ENCODE peak calls at places on chromosomes 12 and 14, in five cellular contexts. W, Q, H, P and J are unnamed samples.

GRCh38 chr14:92397140-92397815 is 74.3 kb downstream of the SLC24A4 start:
- DNase-seq in W (no peak), Q (peak), H (no peak), P (peak), J (peak)

GRCh38 chr12:42255875-42256261 is 17.8 kb upstream of the YAF2 start:
- DNase-seq in W (no peak), Q (no peak), H (no peak), P (no peak), J (no peak)

GRCh38 chr14:98926151-98926550 is 345.8 kb downstream of the BCL11B start:
- DNase-seq in W (no peak), Q (no peak), H (no peak), P (no peak), J (no peak)

GRCh38 chr14:31071151-31071550 is 45.0 kb upstream of the STRN3 start:
- DNase-seq in W (no peak), Q (no peak), H (no peak), P (no peak), J (no peak)

GRCh38 chr12:15788266-15789214 is 648 bp downstream of the EPS8 start:
- DNase-seq in W (no peak), Q (no peak), H (peak), P (peak), J (no peak)

GRCh38 chr12:107178776-107179175 is 85.4 kb upstream of the CRY1 start:
- DNase-seq in W (no peak), Q (no peak), H (no peak), P (no peak), J (no peak)

GRCh38 chr12:3658327-3659163 is 94.4 kb downstream of the CRACR2A start:
- DNase-seq in W (no peak), Q (no peak), H (peak), P (peak), J (no peak)

GRCh38 chr14:92599786-92600185 is 86.2 kb downstream of the RIN3 start:
- DNase-seq in W (no peak), Q (no peak), H (no peak), P (no peak), J (no peak)

GRCh38 chr12:49049566-49050224 is 10.9 kb downstream of the KMT2D start:
- DNase-seq in W (peak), Q (no peak), H (peak), P (peak), J (peak)

GRCh38 chr14:88305923-88306322 is 17.1 kb downstream of the KCNK10 start:
- DNase-seq in W (no peak), Q (no peak), H (no peak), P (no peak), J (no peak)

GRCh38 chr14:92726135-92726932 is 22.1 kb downstream of the LGMN start:
- DNase-seq in W (peak), Q (no peak), H (peak), P (peak), J (no peak)

GRCh38 chr12:51922762-51923505 is 15.6 kb downstream of the ACVRL1 start:
- DNase-seq in W (no peak), Q (no peak), H (peak), P (peak), J (peak)

GRCh38 chr12:65655074-65655493 is 169.2 kb upstream of the HMGA2 start:
- DNase-seq in W (no peak), Q (no peak), H (peak), P (peak), J (no peak)

GRCh38 chr14:87181288-87181687 is 811.7 kb downstream of the GALC start:
- DNase-seq in W (no peak), Q (no peak), H (no peak), P (no peak), J (no peak)

GRCh38 chr14:70116278-70116677 is 72.5 kb downstream of the SLC8A3 start:
- DNase-seq in W (no peak), Q (no peak), H (no peak), P (no peak), J (no peak)

GRCh38 chr12:121678721-121679300 is 9.4 kb upstream of the MORN3 start:
- DNase-seq in W (no peak), Q (no peak), H (no peak), P (no peak), J (no peak)

GRCh38 chr14:68689426-68689825 is 103.4 kb downstream of the ZFP36L1 start:
- DNase-seq in W (no peak), Q (no peak), H (no peak), P (no peak), J (no peak)

GRCh38 chr14:54564071-54564798 is 2.7 kb upstream of the SAMD4A start:
- DNase-seq in W (no peak), Q (no peak), H (peak), P (peak), J (no peak)

GRCh38 chr12:47868552-47869031 is 36.2 kb downstream of the VDR start:
- DNase-seq in W (no peak), Q (no peak), H (no peak), P (no peak), J (no peak)

GRCh38 chr12:63525831-63526230 is 142.5 kb downstream of the DPY19L2 start:
- DNase-seq in W (no peak), Q (no peak), H (no peak), P (no peak), J (no peak)

GRCh38 chr12:6038160-6038559 is 86.3 kb downstream of the VWF start:
- DNase-seq in W (no peak), Q (peak), H (peak), P (peak), J (no peak)

GRCh38 chr12:67426067-67426466 is 156.9 kb downstream of the CAND1 start:
- DNase-seq in W (peak), Q (peak), H (peak), P (peak), J (peak)

GRCh38 chr14:37087520-37087919 is 84.9 kb downstream of the SLC25A21 start:
- DNase-seq in W (no peak), Q (no peak), H (no peak), P (no peak), J (no peak)

GRCh38 chr14:28756896-28757570 is 9.6 kb upstream of the FOXG1 start:
- DNase-seq in W (no peak), Q (no peak), H (peak), P (peak), J (no peak)

GRCh38 chr12:105659355-105660075 is 329.0 kb downstream of the C12orf75 start:
- DNase-seq in W (no peak), Q (no peak), H (peak), P (no peak), J (peak)

GRCh38 chr14:67514203-67514607 is 18.9 kb upstream of the PLEKHH1 start:
- DNase-seq in W (no peak), Q (no peak), H (no peak), P (no peak), J (no peak)
- H3K4me3 ChIP-seq in W (peak), Q (peak), H (peak), P (peak), J (peak)

GRCh38 chr12:1532367-1532752 is 62.0 kb downstream of the FBXL14 start:
- DNase-seq in W (no peak), Q (no peak), H (no peak), P (no peak), J (no peak)
- H3K4me3 ChIP-seq in W (peak), Q (no peak), H (no peak), P (peak), J (peak)

GRCh38 chr12:44654641-44655625 is 221.2 kb downstream of the NELL2 start:
- DNase-seq in W (no peak), Q (no peak), H (no peak), P (no peak), J (no peak)

GRCh38 chr12:44647891-44648690 is 228.0 kb downstream of the NELL2 start:
- DNase-seq in W (no peak), Q (no peak), H (no peak), P (no peak), J (no peak)

GRCh38 chr12:44653886-44654527 is 222.1 kb downstream of the NELL2 start:
- DNase-seq in W (no peak), Q (no peak), H (no peak), P (no peak), J (no peak)
- H3K4me3 ChIP-seq in W (no peak), Q (no peak), H (no peak), P (no peak), J (no peak)

DNA sequence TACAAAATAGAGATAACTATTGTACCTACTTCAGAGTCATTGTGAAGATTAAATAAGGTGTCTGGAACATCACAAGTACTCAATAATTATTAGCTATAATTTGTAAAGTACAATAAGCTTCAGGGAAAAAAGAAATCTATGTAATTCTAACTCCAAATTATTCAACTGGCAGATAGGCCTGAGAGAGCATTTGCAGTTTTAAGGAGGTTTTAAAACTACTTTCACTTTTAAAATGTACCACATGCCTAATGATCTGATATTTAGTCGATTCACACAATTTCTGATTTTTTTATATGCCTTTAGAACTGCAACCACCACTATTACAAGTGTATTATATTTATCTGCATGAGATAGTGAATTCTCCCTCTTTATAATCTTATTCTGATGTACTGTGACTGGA is 24.9 kb upstream of the FRMD6 start:
- DNase-seq in W (no peak), Q (no peak), H (no peak), P (no peak), J (no peak)
- H3K4me3 ChIP-seq in W (no peak), Q (no peak), H (no peak), P (no peak), J (no peak)

GRCh38 chr12:91179315-91179714 is 3.3 kb downstream of the DCN start:
- DNase-seq in W (no peak), Q (no peak), H (peak), P (peak), J (no peak)
- H3K4me3 ChIP-seq in W (peak), Q (no peak), H (peak), P (peak), J (peak)

DNA sequence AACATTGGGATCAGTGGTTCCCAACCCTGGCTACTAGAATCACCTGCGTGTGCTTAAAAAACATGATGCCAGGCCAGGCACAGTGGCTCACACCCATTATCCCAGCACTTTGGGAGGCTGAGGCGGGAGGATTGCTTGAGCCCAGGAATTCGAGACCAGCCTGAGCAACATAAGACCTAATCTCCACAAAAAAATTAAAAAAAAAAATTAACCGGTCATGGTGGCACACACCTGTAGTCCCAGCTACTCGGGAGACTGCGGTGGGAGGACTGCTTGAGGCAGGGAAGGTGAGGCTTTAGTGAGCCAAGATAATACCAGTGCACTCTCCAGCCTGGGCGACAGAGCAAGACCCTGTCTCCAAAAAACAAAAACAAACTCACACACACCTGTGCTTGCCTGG is 2.0 kb downstream of the KCTD10 start:
- DNase-seq in W (no peak), Q (no peak), H (no peak), P (no peak), J (no peak)
- H3K4me3 ChIP-seq in W (peak), Q (no peak), H (no peak), P (peak), J (no peak)

GRCh38 chr12:92989715-92990484 is 60.8 kb upstream of the EEA1 start:
- DNase-seq in W (no peak), Q (no peak), H (no peak), P (no peak), J (no peak)

GRCh38 chr12:92987362-92987761 is 58.3 kb upstream of the EEA1 start:
- DNase-seq in W (peak), Q (no peak), H (peak), P (peak), J (peak)

GRCh38 chr12:92988622-92989130 is 59.6 kb upstream of the EEA1 start:
- DNase-seq in W (no peak), Q (no peak), H (no peak), P (no peak), J (no peak)

GRCh38 chr12:92991134-92991533 is 62.0 kb upstream of the EEA1 start:
- DNase-seq in W (no peak), Q (no peak), H (no peak), P (no peak), J (no peak)

GRCh38 chr12:92987846-92988621 is 58.9 kb upstream of the EEA1 start:
- DNase-seq in W (no peak), Q (no peak), H (peak), P (no peak), J (no peak)
- H3K4me3 ChIP-seq in W (no peak), Q (no peak), H (no peak), P (no peak), J (no peak)

GRCh38 chr14:61749867-61750266 is 12.4 kb upstream of the SNAPC1 start:
- DNase-seq in W (no peak), Q (no peak), H (peak), P (peak), J (no peak)
- H3K4me3 ChIP-seq in W (peak), Q (peak), H (peak), P (peak), J (peak)